ENCODE peak calls at places on chromosomes 1 and 21, in six cellular contexts. B is astrocyte of the spinal cord, U is Calu3, S is memory B cell, I is nephron progenitor cell, V is HTR-8/SVneo. H is an unnamed sample.

GRCh38 chr1:186782791-186783190 is 46.0 kb upstream of the PLA2G4A start:
- DNase-seq in I (no peak), V (no peak), U (no peak), S (no peak), B (no peak), H (no peak)

GRCh38 chr1:82604524-82604923 is 803.8 kb downstream of the ADGRL2 start:
- DNase-seq in U (no peak), B (no peak), I (peak), S (no peak), V (no peak), H (no peak)

GRCh38 chr21:35046880-35047229 is 2.2 kb downstream of the RUNX1 start:
- DNase-seq in B (no peak), V (peak), U (peak), I (no peak), S (no peak), H (no peak)

GRCh38 chr1:222618880-222619321 is 1.0 kb downstream of the MIA3 start:
- DNase-seq in U (peak), B (peak), S (no peak), I (peak), V (peak), H (peak)

GRCh38 chr1:113195115-113195845 is 122.3 kb downstream of the LRIG2 start:
- DNase-seq in U (no peak), B (no peak), V (no peak), I (no peak), S (no peak), H (no peak)

GRCh38 chr1:17757426-17757825 is 2.3 kb downstream of the ACTL8 start:
- DNase-seq in S (no peak), U (no peak), B (no peak), I (no peak), V (no peak), H (no peak)

GRCh38 chr1:182205378-182206022 is 144.0 kb upstream of the ZNF648 start:
- DNase-seq in I (no peak), U (no peak), S (no peak), V (no peak), B (no peak), H (no peak)

GRCh38 chr21:38503588-38503987 is 5.3 kb upstream of the ERG start:
- DNase-seq in U (no peak), B (peak), S (no peak), V (no peak), I (no peak), H (peak)

GRCh38 chr1:76374111-76374510 is 299.6 kb downstream of the ST6GALNAC3 start:
- DNase-seq in S (no peak), I (no peak), B (no peak), V (no peak), U (no peak), H (no peak)

H was measured in astrocyte of the hippocampus.